ENCODE peak calls at places on chromosomes 7 and 10, in eight cellular contexts. One of them, this sample, is unnamed. For H3K36me3, the result is how much of the 10 kb centered on the place peaks cover.

GRCh38 chr7:64879097-64879730 is 23.9 kb upstream of the ZNF273 start:
- DNase-seq in ascending aorta: no peak
- DNase-seq in tibial artery: no peak
- DNase-seq in pancreas: no peak
- DNase-seq in fibroblast of lung: no peak
- DNase-seq in neuronal stem cell: no peak
- DNase-seq in CD8-positive, alpha-beta T cell: no peak
- DNase-seq in GM23338: no peak
- DNase-seq in this sample: no peak

GRCh38 chr7:27168265-27168947 is 3.1 kb upstream of the HOXA9 start:
- DNase-seq in fibroblast of lung: no peak
- DNase-seq in CD8-positive, alpha-beta T cell: no peak
- DNase-seq in pancreas: no peak
- DNase-seq in tibial artery: no peak
- DNase-seq in GM23338: peak
- DNase-seq in ascending aorta: no peak
- DNase-seq in neuronal stem cell: no peak
- DNase-seq in this sample: no peak

GRCh38 chr10:62186999-62187695 is 81.5 kb downstream of the RTKN2 start:
- DNase-seq in ascending aorta: no peak
- DNase-seq in neuronal stem cell: no peak
- DNase-seq in pancreas: no peak
- DNase-seq in fibroblast of lung: peak
- DNase-seq in GM23338: no peak
- DNase-seq in CD8-positive, alpha-beta T cell: no peak
- DNase-seq in tibial artery: no peak
- DNase-seq in this sample: no peak

GRCh38 chr7:3301472-3301778 is 373 bp downstream of the SDK1 start:
- DNase-seq in ascending aorta: no peak
- DNase-seq in CD8-positive, alpha-beta T cell: no peak
- DNase-seq in GM23338: no peak
- DNase-seq in fibroblast of lung: no peak
- DNase-seq in tibial artery: no peak
- DNase-seq in pancreas: no peak
- DNase-seq in neuronal stem cell: no peak
- DNase-seq in this sample: no peak

GRCh38 chr10:97731346-97732051 is 5.4 kb upstream of the ZFYVE27 start:
- DNase-seq in pancreas: peak
- DNase-seq in tibial artery: peak
- DNase-seq in CD8-positive, alpha-beta T cell: peak
- DNase-seq in neuronal stem cell: peak
- DNase-seq in fibroblast of lung: peak
- DNase-seq in ascending aorta: peak
- DNase-seq in GM23338: peak
- DNase-seq in this sample: no peak

GRCh38 chr7:147541261-147541660 is 1049.3 kb upstream of the C7orf33 start:
- DNase-seq in tibial artery: no peak
- DNase-seq in neuronal stem cell: no peak
- DNase-seq in pancreas: no peak
- DNase-seq in CD8-positive, alpha-beta T cell: no peak
- DNase-seq in fibroblast of lung: no peak
- DNase-seq in GM23338: no peak
- DNase-seq in ascending aorta: no peak
- DNase-seq in this sample: no peak

GRCh38 chr7:22601812-22602568 is 102.0 kb upstream of the STEAP1B start:
- DNase-seq in ascending aorta: no peak
- DNase-seq in neuronal stem cell: no peak
- DNase-seq in tibial artery: no peak
- DNase-seq in CD8-positive, alpha-beta T cell: no peak
- DNase-seq in pancreas: no peak
- DNase-seq in GM23338: no peak
- DNase-seq in fibroblast of lung: peak
- DNase-seq in this sample: no peak

GRCh38 chr7:48274662-48275061 is 103.4 kb downstream of the ABCA13 start:
- DNase-seq in fibroblast of lung: no peak
- DNase-seq in ascending aorta: no peak
- DNase-seq in pancreas: no peak
- DNase-seq in tibial artery: no peak
- DNase-seq in CD8-positive, alpha-beta T cell: no peak
- DNase-seq in neuronal stem cell: no peak
- DNase-seq in GM23338: no peak
- DNase-seq in this sample: no peak

GRCh38 chr7:112226701-112227276 is 20.3 kb downstream of the ZNF277 start:
- DNase-seq in ascending aorta: no peak
- DNase-seq in GM23338: no peak
- DNase-seq in neuronal stem cell: no peak
- DNase-seq in CD8-positive, alpha-beta T cell: no peak
- DNase-seq in tibial artery: no peak
- DNase-seq in pancreas: no peak
- DNase-seq in fibroblast of lung: no peak
- DNase-seq in this sample: no peak

GRCh38 chr7:155944901-155945300 is 132.6 kb upstream of the SHH start:
- DNase-seq in CD8-positive, alpha-beta T cell: no peak
- DNase-seq in pancreas: no peak
- DNase-seq in GM23338: no peak
- DNase-seq in fibroblast of lung: no peak
- DNase-seq in ascending aorta: peak
- DNase-seq in neuronal stem cell: peak
- DNase-seq in tibial artery: no peak
- DNase-seq in this sample: no peak

GRCh38 chr7:21504021-21504420 is 38.8 kb upstream of the DNAH11 start:
- DNase-seq in fibroblast of lung: no peak
- DNase-seq in tibial artery: no peak
- DNase-seq in CD8-positive, alpha-beta T cell: no peak
- DNase-seq in ascending aorta: no peak
- DNase-seq in GM23338: peak
- DNase-seq in pancreas: no peak
- DNase-seq in neuronal stem cell: no peak
- DNase-seq in this sample: no peak

GRCh38 chr7:66140924-66141323 is 26.3 kb downstream of the CRCP start:
- DNase-seq in fibroblast of lung: peak
- DNase-seq in CD8-positive, alpha-beta T cell: no peak
- DNase-seq in ascending aorta: peak
- DNase-seq in tibial artery: peak
- DNase-seq in GM23338: peak
- DNase-seq in pancreas: peak
- DNase-seq in neuronal stem cell: no peak
- DNase-seq in this sample: no peak

GRCh38 chr10:58998924-58999713 is 177.3 kb upstream of the PHYHIPL start:
- DNase-seq in pancreas: no peak
- DNase-seq in neuronal stem cell: no peak
- DNase-seq in ascending aorta: peak
- DNase-seq in CD8-positive, alpha-beta T cell: no peak
- DNase-seq in fibroblast of lung: peak
- DNase-seq in tibial artery: peak
- DNase-seq in GM23338: no peak
- DNase-seq in this sample: no peak

GRCh38 chr7:43600046-43600445 is 17.1 kb downstream of the STK17A start:
- DNase-seq in CD8-positive, alpha-beta T cell: no peak
- DNase-seq in fibroblast of lung: no peak
- DNase-seq in ascending aorta: no peak
- DNase-seq in pancreas: no peak
- DNase-seq in tibial artery: no peak
- DNase-seq in neuronal stem cell: no peak
- DNase-seq in GM23338: no peak
- DNase-seq in this sample: no peak
- H3K36me3 ChIP-seq in CD8-positive, alpha-beta T cell: under half
- H3K36me3 ChIP-seq in fibroblast of lung: under half
- H3K36me3 ChIP-seq in ascending aorta: under half
- H3K36me3 ChIP-seq in pancreas: under half
- H3K36me3 ChIP-seq in tibial artery: under half
- H3K36me3 ChIP-seq in neuronal stem cell: under half
- H3K36me3 ChIP-seq in GM23338: under half
- H3K36me3 ChIP-seq in this sample: under half

DNA sequence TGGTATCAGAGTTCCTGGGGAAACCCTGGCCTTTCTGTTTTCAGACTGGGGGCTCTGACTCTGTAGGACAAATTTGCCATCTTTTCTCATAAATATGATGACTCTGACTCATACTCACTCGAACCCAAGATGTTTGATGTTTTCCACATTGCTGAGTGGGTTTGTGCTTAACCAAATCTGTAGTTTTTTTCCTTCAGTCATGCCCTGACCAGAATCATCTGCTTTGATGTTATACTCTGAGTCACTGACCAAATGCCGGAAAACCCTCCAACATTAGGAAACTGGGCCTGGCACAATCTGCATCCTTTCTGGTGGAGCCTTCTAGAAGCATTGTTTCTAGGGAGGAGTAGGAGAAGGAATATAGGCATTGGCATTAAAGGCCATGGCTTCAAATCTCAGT is 118.7 kb downstream of the C10orf105 start:
- DNase-seq in CD8-positive, alpha-beta T cell: no peak
- DNase-seq in neuronal stem cell: no peak
- DNase-seq in ascending aorta: no peak
- DNase-seq in tibial artery: peak
- DNase-seq in pancreas: no peak
- DNase-seq in GM23338: no peak
- DNase-seq in fibroblast of lung: peak
- DNase-seq in this sample: no peak
- H3K36me3 ChIP-seq in CD8-positive, alpha-beta T cell: under half
- H3K36me3 ChIP-seq in neuronal stem cell: under half
- H3K36me3 ChIP-seq in ascending aorta: under half
- H3K36me3 ChIP-seq in tibial artery: under half
- H3K36me3 ChIP-seq in pancreas: under half
- H3K36me3 ChIP-seq in GM23338: under half
- H3K36me3 ChIP-seq in fibroblast of lung: under half
- H3K36me3 ChIP-seq in this sample: under half

GRCh38 chr10:103447187-103447586 is 5.0 kb downstream of the CALHM2 start:
- DNase-seq in fibroblast of lung: no peak
- DNase-seq in ascending aorta: no peak
- DNase-seq in neuronal stem cell: no peak
- DNase-seq in tibial artery: no peak
- DNase-seq in pancreas: no peak
- DNase-seq in CD8-positive, alpha-beta T cell: no peak
- DNase-seq in GM23338: no peak
- DNase-seq in this sample: no peak

GRCh38 chr10:103449208-103450144 is 2.7 kb downstream of the CALHM2 start:
- DNase-seq in CD8-positive, alpha-beta T cell: no peak
- DNase-seq in pancreas: no peak
- DNase-seq in GM23338: no peak
- DNase-seq in neuronal stem cell: no peak
- DNase-seq in ascending aorta: no peak
- DNase-seq in tibial artery: no peak
- DNase-seq in fibroblast of lung: no peak
- DNase-seq in this sample: no peak

GRCh38 chr10:103451091-103451801 is 924 bp downstream of the CALHM2 start:
- DNase-seq in neuronal stem cell: no peak
- DNase-seq in ascending aorta: peak
- DNase-seq in CD8-positive, alpha-beta T cell: peak
- DNase-seq in GM23338: no peak
- DNase-seq in pancreas: no peak
- DNase-seq in fibroblast of lung: peak
- DNase-seq in tibial artery: peak
- DNase-seq in this sample: no peak

GRCh38 chr10:103450201-103450695 is 1.9 kb downstream of the CALHM2 start:
- DNase-seq in fibroblast of lung: no peak
- DNase-seq in ascending aorta: no peak
- DNase-seq in pancreas: no peak
- DNase-seq in CD8-positive, alpha-beta T cell: no peak
- DNase-seq in tibial artery: no peak
- DNase-seq in GM23338: no peak
- DNase-seq in neuronal stem cell: no peak
- DNase-seq in this sample: no peak

DNA sequence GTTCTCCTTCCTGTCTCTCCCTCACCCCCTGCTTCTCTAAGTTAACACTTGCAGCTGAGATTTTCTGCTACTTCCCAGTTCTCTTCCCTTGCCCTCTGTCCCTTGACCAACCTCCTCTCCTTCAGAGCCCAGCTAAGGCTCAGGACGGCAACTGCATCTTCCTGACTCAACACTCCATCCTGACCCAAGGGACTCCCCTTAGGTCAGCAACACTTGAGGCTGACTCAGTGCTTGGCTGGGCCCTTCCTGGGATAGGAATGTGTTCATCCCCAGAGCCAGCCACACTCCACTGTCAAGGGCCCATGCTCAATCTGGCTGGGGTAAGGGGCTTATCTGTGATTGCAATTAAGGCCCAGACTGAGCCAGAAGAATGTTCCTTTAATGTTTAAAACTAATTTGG is 3.4 kb downstream of the CALHM2 start:
- DNase-seq in tibial artery: peak
- DNase-seq in neuronal stem cell: no peak
- DNase-seq in GM23338: no peak
- DNase-seq in ascending aorta: peak
- DNase-seq in fibroblast of lung: peak
- DNase-seq in CD8-positive, alpha-beta T cell: no peak
- DNase-seq in pancreas: no peak
- DNase-seq in this sample: no peak
- H3K36me3 ChIP-seq in tibial artery: half or more
- H3K36me3 ChIP-seq in neuronal stem cell: half or more
- H3K36me3 ChIP-seq in GM23338: under half
- H3K36me3 ChIP-seq in ascending aorta: under half
- H3K36me3 ChIP-seq in fibroblast of lung: under half
- H3K36me3 ChIP-seq in CD8-positive, alpha-beta T cell: under half
- H3K36me3 ChIP-seq in pancreas: under half
- H3K36me3 ChIP-seq in this sample: under half

GRCh38 chr10:122242266-122242665 is 28.8 kb upstream of the BTBD16 start:
- DNase-seq in GM23338: no peak
- DNase-seq in ascending aorta: no peak
- DNase-seq in pancreas: no peak
- DNase-seq in CD8-positive, alpha-beta T cell: no peak
- DNase-seq in tibial artery: no peak
- DNase-seq in neuronal stem cell: no peak
- DNase-seq in fibroblast of lung: no peak
- DNase-seq in this sample: no peak
- H3K36me3 ChIP-seq in GM23338: under half
- H3K36me3 ChIP-seq in ascending aorta: under half
- H3K36me3 ChIP-seq in pancreas: under half
- H3K36me3 ChIP-seq in CD8-positive, alpha-beta T cell: under half
- H3K36me3 ChIP-seq in tibial artery: half or more
- H3K36me3 ChIP-seq in neuronal stem cell: half or more
- H3K36me3 ChIP-seq in fibroblast of lung: under half
- H3K36me3 ChIP-seq in this sample: under half

GRCh38 chr10:124978376-124978725 is 36.4 kb downstream of the ZRANB1 start:
- DNase-seq in pancreas: no peak
- DNase-seq in neuronal stem cell: no peak
- DNase-seq in CD8-positive, alpha-beta T cell: no peak
- DNase-seq in GM23338: no peak
- DNase-seq in fibroblast of lung: no peak
- DNase-seq in ascending aorta: no peak
- DNase-seq in tibial artery: no peak
- DNase-seq in this sample: no peak

GRCh38 chr10:124987788-124988187 is 45.9 kb downstream of the ZRANB1 start:
- DNase-seq in GM23338: no peak
- DNase-seq in pancreas: no peak
- DNase-seq in fibroblast of lung: no peak
- DNase-seq in neuronal stem cell: no peak
- DNase-seq in CD8-positive, alpha-beta T cell: no peak
- DNase-seq in tibial artery: no peak
- DNase-seq in ascending aorta: no peak
- DNase-seq in this sample: no peak

GRCh38 chr10:124985162-124985561 is 43.2 kb downstream of the ZRANB1 start:
- DNase-seq in fibroblast of lung: no peak
- DNase-seq in pancreas: no peak
- DNase-seq in tibial artery: no peak
- DNase-seq in CD8-positive, alpha-beta T cell: no peak
- DNase-seq in neuronal stem cell: no peak
- DNase-seq in ascending aorta: no peak
- DNase-seq in GM23338: no peak
- DNase-seq in this sample: no peak

GRCh38 chr10:124984376-124984775 is 42.5 kb downstream of the ZRANB1 start:
- DNase-seq in fibroblast of lung: no peak
- DNase-seq in CD8-positive, alpha-beta T cell: no peak
- DNase-seq in pancreas: no peak
- DNase-seq in GM23338: no peak
- DNase-seq in neuronal stem cell: no peak
- DNase-seq in tibial artery: no peak
- DNase-seq in ascending aorta: no peak
- DNase-seq in this sample: no peak

GRCh38 chr10:124983321-124983720 is 41.4 kb downstream of the ZRANB1 start:
- DNase-seq in fibroblast of lung: no peak
- DNase-seq in GM23338: peak
- DNase-seq in neuronal stem cell: no peak
- DNase-seq in pancreas: no peak
- DNase-seq in tibial artery: no peak
- DNase-seq in ascending aorta: no peak
- DNase-seq in CD8-positive, alpha-beta T cell: no peak
- DNase-seq in this sample: no peak
- H3K36me3 ChIP-seq in fibroblast of lung: under half
- H3K36me3 ChIP-seq in GM23338: under half
- H3K36me3 ChIP-seq in neuronal stem cell: half or more
- H3K36me3 ChIP-seq in pancreas: under half
- H3K36me3 ChIP-seq in tibial artery: half or more
- H3K36me3 ChIP-seq in ascending aorta: under half
- H3K36me3 ChIP-seq in CD8-positive, alpha-beta T cell: under half
- H3K36me3 ChIP-seq in this sample: under half

This sample was measured in iPS DF 6.9.